ENCODE peak calls at places on chromosome 15, in six cellular contexts. X is SK-N-SH, V is HCT116, S is stomach, R is Panc1, D is breast epithelium. L is an unnamed sample. For H3K4me1, the result is how much of the 10 kb centered on the place peaks cover.

GRCh38 chr15:77181305-77182074 is 110.6 kb upstream of the TSPAN3 start:
- DNase-seq in D (no peak), X (no peak), R (no peak), S (no peak), V (no peak), L (peak)

GRCh38 chr15:73962409-73962808 is 29.7 kb downstream of the STOML1 start:
- DNase-seq in S (no peak), X (no peak), D (no peak), R (no peak), V (no peak), L (no peak)

GRCh38 chr15:86115138-86115801 is 35.6 kb downstream of the AGBL1 start:
- DNase-seq in S (no peak), X (no peak), V (no peak), D (no peak), R (no peak), L (no peak)

GRCh38 chr15:92510163-92510882 is 116.6 kb downstream of the ST8SIA2 start:
- DNase-seq in R (no peak), D (no peak), S (no peak), V (no peak), X (no peak), L (no peak)

GRCh38 chr15:42182976-42183375 is 25.1 kb downstream of the VPS39 start:
- DNase-seq in D (no peak), V (no peak), X (no peak), S (no peak), R (no peak), L (no peak)

GRCh38 chr15:89445553-89445952 is 50.8 kb downstream of the RHCG start:
- DNase-seq in S (no peak), R (no peak), V (no peak), X (no peak), D (no peak), L (no peak)

GRCh38 chr15:78243491-78243941 is 9.2 kb upstream of the ACSBG1 start:
- DNase-seq in V (no peak), S (peak), X (peak), R (no peak), D (peak), L (no peak)

GRCh38 chr15:69643476-69643875 is 190.9 kb downstream of the RPLP1 start:
- DNase-seq in V (no peak), D (no peak), X (no peak), R (no peak), S (no peak), L (no peak)

GRCh38 chr15:67884514-67885225 is 44.8 kb upstream of the RNU6-1 start:
- DNase-seq in V (no peak), D (peak), S (peak), X (peak), R (no peak), L (peak)
- TF ChIP-seq POLR2AphosphoS5 in V (peak), D (peak), S (peak), X (peak), R (no peak), L (peak)

GRCh38 chr15:40040770-40041169 is 1.8 kb upstream of the SRP14 start:
- DNase-seq in R (no peak), S (no peak), D (no peak), V (no peak), X (no peak), L (no peak)

GRCh38 chr15:40042791-40043320 is 3.9 kb upstream of the SRP14 start:
- DNase-seq in R (no peak), D (no peak), X (no peak), S (no peak), V (no peak), L (peak)

GRCh38 chr15:40038654-40039543 is at the start of gene SRP14:
- DNase-seq in R (peak), X (peak), V (peak), D (peak), S (peak), L (peak)

GRCh38 chr15:40038267-40038653 is 721 bp downstream of the SRP14 start:
- DNase-seq in R (no peak), D (no peak), V (no peak), S (no peak), X (peak), L (no peak)

GRCh38 chr15:40040293-40040635 is 1.3 kb upstream of the SRP14 start:
- DNase-seq in S (no peak), R (no peak), V (no peak), X (no peak), D (no peak), L (no peak)
- H3K4me3 ChIP-seq in S (peak), R (peak), V (peak), X (peak), D (peak), L (peak)

DNA sequence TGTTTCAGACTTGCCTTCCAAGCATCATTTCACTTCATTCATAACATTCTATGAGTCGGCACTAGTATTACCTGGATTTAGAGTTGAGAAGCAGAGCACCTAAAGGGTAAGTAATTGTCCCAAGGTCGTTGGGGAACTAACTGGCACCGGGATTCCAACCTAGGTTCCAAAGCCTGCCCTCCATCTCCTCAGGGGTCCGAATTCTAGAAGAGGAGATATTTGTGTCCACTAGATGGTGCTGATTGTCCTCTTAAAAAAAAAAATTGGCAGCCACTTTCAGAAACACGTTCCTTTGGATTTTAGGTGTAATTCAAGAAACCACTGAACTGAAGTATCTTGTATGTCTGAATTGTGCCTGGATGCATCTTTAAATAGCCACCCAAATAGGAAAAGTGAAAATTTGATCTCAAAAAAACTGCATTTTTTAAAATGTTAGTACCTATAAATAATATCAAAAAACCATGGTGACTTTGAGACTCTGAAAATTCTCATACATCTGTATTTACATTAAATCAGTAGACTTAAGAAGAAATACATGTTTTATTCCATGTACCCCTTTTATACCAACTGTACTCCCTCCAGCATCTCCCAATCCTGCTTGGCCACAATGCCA is 3.9 kb upstream of the FSIP1 start:
- DNase-seq in V (peak), S (no peak), D (no peak), X (peak), R (no peak), L (no peak)
- H3K4me1 ChIP-seq in V (under half), S (half or more), D (under half), X (under half), R (under half), L (under half)

GRCh38 chr15:64642875-64643274 is 132.5 kb downstream of the RBPMS2 start:
- DNase-seq in R (no peak), X (no peak), D (no peak), V (no peak), S (no peak), L (no peak)
- TF ChIP-seq POLR2AphosphoS5 in R (no peak), X (no peak), D (no peak), V (no peak), S (no peak), L (no peak)

DNA sequence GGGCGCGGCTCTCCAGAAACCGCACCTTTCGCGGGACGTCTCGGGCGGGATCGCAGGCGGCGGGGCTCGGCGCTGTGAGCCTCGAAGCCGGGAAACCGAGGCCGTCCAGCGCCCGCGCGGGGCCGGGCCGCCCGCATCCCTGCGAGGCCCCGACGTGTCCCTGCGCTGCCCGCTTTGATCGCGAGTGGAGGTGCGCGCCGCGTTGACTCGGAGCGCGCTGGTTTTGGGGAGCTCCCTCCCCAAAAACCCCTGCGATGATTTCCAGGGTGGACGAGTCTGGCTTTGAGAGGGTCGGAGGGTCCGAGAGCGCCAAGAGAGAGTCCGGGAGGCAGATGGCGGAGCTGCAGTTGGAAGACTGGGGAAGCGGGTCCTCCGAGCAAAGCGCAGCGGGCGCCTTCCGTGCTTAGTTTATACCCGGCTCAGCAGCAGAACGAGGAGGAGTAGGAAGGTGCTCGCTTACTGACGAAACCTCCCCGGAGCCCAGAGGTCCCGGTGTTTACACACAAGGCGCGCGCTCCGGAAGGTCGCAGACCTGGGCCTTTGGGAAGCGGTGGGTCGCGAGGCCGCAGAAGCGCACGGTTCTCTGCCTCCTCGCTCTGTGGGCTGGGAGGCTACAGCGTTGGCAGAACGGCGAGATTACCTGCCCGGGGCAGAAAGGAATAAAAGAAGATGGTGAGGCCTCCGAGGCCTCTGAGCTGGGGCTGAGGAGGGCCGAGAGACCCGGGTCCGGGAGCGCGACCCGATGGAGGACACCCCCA is 687 bp downstream of the ALDH1A3 start:
- DNase-seq in V (no peak), R (no peak), X (no peak), S (no peak), D (no peak), L (no peak)
- H3K4me3 ChIP-seq in V (peak), R (peak), X (peak), S (peak), D (peak), L (peak)

L was measured in spleen.